ENCODE peak calls at places on chromosomes 2 and 18, in four cellular contexts. C is H54; F is A172; Y is activated CD4-positive, alpha-beta T cell treated with anti-CD3 and anti-CD28 coated beads, Interleukin-2, amount 10 ng/mL, durations not matched to agents 7 days and 5 days. H is an unnamed sample.

GRCh38 chr2:128618642-128619041 is 300.0 kb upstream of the HS6ST1 start:
- DNase-seq in Y (no peak), F (no peak), C (no peak), H (no peak)

GRCh38 chr2:64612575-64613195 is 41.0 kb downstream of the SERTAD2 start:
- DNase-seq in Y (no peak), F (no peak), C (no peak), H (no peak)

GRCh38 chr2:232892221-232892620 is 22.2 kb downstream of the SNORC start:
- DNase-seq in F (no peak), C (no peak), Y (no peak), H (no peak)

GRCh38 chr2:161416633-161417427 is 733 bp downstream of the TBR1 start:
- DNase-seq in Y (no peak), C (no peak), F (no peak), H (no peak)

GRCh38 chr2:20137131-20137571 is 85.7 kb upstream of the LAPTM4A start:
- DNase-seq in F (no peak), Y (no peak), C (no peak), H (no peak)

GRCh38 chr2:112220186-112220585 is 34.7 kb downstream of the ZC3H8 start:
- DNase-seq in F (no peak), C (no peak), Y (no peak), H (no peak)

GRCh38 chr18:65876310-65876709 is 125.5 kb downstream of the CDH7 start:
- DNase-seq in C (no peak), F (no peak), Y (no peak), H (no peak)

GRCh38 chr2:152468832-152469692 is 134.1 kb downstream of the FMNL2 start:
- DNase-seq in C (no peak), F (no peak), Y (no peak), H (no peak)

GRCh38 chr2:240564191-240564570 is 4.0 kb downstream of the DUSP28 start:
- DNase-seq in F (no peak), C (no peak), Y (peak; percentile 5), H (no peak)

GRCh38 chr2:212940816-212941215 is 210.6 kb downstream of the IKZF2 start:
- DNase-seq in Y (no peak), F (peak; percentile 10), C (no peak), H (no peak)

GRCh38 chr2:11621465-11621864 is 48.5 kb downstream of the NTSR2 start:
- DNase-seq in Y (no peak), F (no peak), C (no peak), H (no peak)

GRCh38 chr2:173982918-173983317 is 17.7 kb upstream of the SP3 start:
- DNase-seq in C (no peak), Y (no peak), F (no peak), H (no peak)

GRCh38 chr2:170313636-170314348 is 135.8 kb downstream of the MYO3B start:
- DNase-seq in F (peak; percentile 8), C (no peak), Y (no peak), H (no peak)

GRCh38 chr2:210997373-210997772 is 441.0 kb downstream of the CPS1 start:
- DNase-seq in C (no peak), F (no peak), Y (no peak), H (no peak)

GRCh38 chr18:3162181-3162580 is 57.6 kb downstream of the MYOM1 start:
- DNase-seq in Y (no peak), F (no peak), C (no peak), H (no peak)

GRCh38 chr18:4391859-4392258 is 63.2 kb downstream of the DLGAP1 start:
- DNase-seq in C (no peak), F (no peak), Y (no peak), H (no peak)

GRCh38 chr2:119786312-119786711 is 26.6 kb downstream of the PTPN4 start:
- DNase-seq in C (no peak), F (no peak), Y (no peak), H (no peak)

GRCh38 chr18:33201509-33201926 is 239.0 kb downstream of the CCDC178 start:
- DNase-seq in C (peak; percentile 2), F (peak; percentile 1), Y (peak; percentile 5), H (no peak)

GRCh38 chr2:115746151-115746550 is 1303.7 kb downstream of the DPP10 start:
- DNase-seq in Y (no peak), C (no peak), F (no peak), H (no peak)

GRCh38 chr18:10565835-10566234 is 40.0 kb downstream of the NAPG start:
- DNase-seq in C (no peak), Y (no peak), F (no peak), H (no peak)

GRCh38 chr2:68367918-68368656 is 3.0 kb downstream of the PLEK start:
- DNase-seq in F (no peak), Y (no peak), C (no peak), H (no peak)

GRCh38 chr2:48531141-48531648 is 1.2 kb downstream of the STON1 start:
- DNase-seq in F (peak; percentile 84), C (peak; percentile 46), Y (no peak), H (no peak)

GRCh38 chr2:48754874-48755273 is 650 bp downstream of the LHCGR start:
- DNase-seq in Y (no peak), F (no peak), C (no peak), H (no peak)

GRCh38 chr2:11073251-11073650 is 82.0 kb upstream of the SLC66A3 start:
- DNase-seq in C (no peak), F (no peak), Y (peak; percentile 17), H (no peak)

GRCh38 chr2:239476029-239476756 is 75.4 kb upstream of the HDAC4 start:
- DNase-seq in C (no peak), Y (no peak), F (no peak), H (no peak)

GRCh38 chr2:165693838-165694237 is 100.2 kb downstream of the GALNT3 start:
- DNase-seq in F (no peak), Y (no peak), C (no peak), H (no peak)

H was measured in HS-27A.